ENCODE peak calls at places on chromosome 20, in six cellular contexts. E is activated CD4-positive, alpha-beta T cell treated with anti-CD3 and anti-CD28 coated beads for 4 hours; S is ovary; K is HEK293T; A is LoVo; B is EL. N is an unnamed sample.

GRCh38 chr20:19008497-19008896 is 194.9 kb downstream of the SCP2D1 start:
- DNase-seq in E (no peak), S (no peak), K (no peak), A (no peak), B (no peak), N (no peak)

GRCh38 chr20:6560978-6561377 is 206.5 kb upstream of the BMP2 start:
- DNase-seq in E (no peak), S (no peak), K (no peak), A (peak), B (no peak), N (no peak)

GRCh38 chr20:46060301-46060881 is 29.4 kb downstream of the NCOA5 start:
- DNase-seq in E (no peak), S (no peak), K (no peak), A (no peak), B (no peak), N (no peak)

GRCh38 chr20:41152108-41152757 is 14.9 kb downstream of the PLCG1 start:
- DNase-seq in E (no peak), S (no peak), K (no peak), A (no peak), B (no peak), N (no peak)

GRCh38 chr20:13401596-13401995 is 180.5 kb downstream of the ISM1 start:
- DNase-seq in E (no peak), S (no peak), K (no peak), A (no peak), B (peak), N (no peak)

GRCh38 chr20:38892091-38892981 is 33.9 kb upstream of the FAM83D start:
- DNase-seq in E (no peak), S (no peak), K (no peak), A (no peak), B (no peak), N (no peak)

GRCh38 chr20:38230957-38231785 is 29.4 kb downstream of the KIAA1755 start:
- DNase-seq in E (no peak), S (no peak), K (no peak), A (no peak), B (peak), N (no peak)

GRCh38 chr20:14720251-14720650 is 382.8 kb upstream of the FLRT3 start:
- DNase-seq in E (no peak), S (no peak), K (no peak), A (no peak), B (no peak), N (no peak)

GRCh38 chr20:49711331-49711987 is 2.2 kb downstream of the B4GALT5 start:
- DNase-seq in E (no peak), S (no peak), K (no peak), A (no peak), B (no peak), N (no peak)

GRCh38 chr20:62254021-62254724 is 15.9 kb downstream of the OSBPL2 start:
- DNase-seq in E (no peak), S (no peak), K (no peak), A (no peak), B (no peak), N (no peak)

GRCh38 chr20:11124849-11125505 is 451.2 kb upstream of the JAG1 start:
- DNase-seq in E (no peak), S (no peak), K (no peak), A (no peak), B (no peak), N (no peak)

GRCh38 chr20:20971810-20972209 is 134.3 kb downstream of the LINC00237 start:
- DNase-seq in E (no peak), S (no peak), K (no peak), A (no peak), B (no peak), N (no peak)

GRCh38 chr20:32004963-32005362 is 5.3 kb upstream of the CCM2L start:
- DNase-seq in E (no peak), S (no peak), K (no peak), A (no peak), B (no peak), N (no peak)

GRCh38 chr20:517221-517620 is 26.4 kb downstream of the CSNK2A1 start:
- DNase-seq in E (no peak), S (no peak), K (no peak), A (no peak), B (no peak), N (no peak)

GRCh38 chr20:10077886-10078285 is 43.1 kb downstream of the ANKEF1 start:
- DNase-seq in E (no peak), S (no peak), K (no peak), A (no peak), B (no peak), N (no peak)

GRCh38 chr20:63056236-63057132 is 49.7 kb upstream of the BHLHE23 start:
- DNase-seq in E (peak), S (no peak), K (peak), A (no peak), B (no peak), N (peak)

GRCh38 chr20:52142801-52143200 is 48.8 kb downstream of the ZFP64 start:
- DNase-seq in E (no peak), S (no peak), K (no peak), A (no peak), B (no peak), N (no peak)